ENCODE peak calls at places on chromosomes 4 and X, in six cellular contexts. J, E, T, U, H and K are unnamed samples.

GRCh38 chr4:137125011-137125410 is 407.3 kb downstream of the PCDH18 start:
- DNase-seq in J (no peak), E (no peak), T (peak), U (peak), H (no peak), K (peak)

GRCh38 chr4:37531156-37531555 is 155.0 kb downstream of the RELL1 start:
- DNase-seq in J (no peak), E (no peak), T (no peak), U (no peak), H (no peak), K (no peak)

GRCh38 chrX:129831486-129831885 is 12.2 kb downstream of the ZDHHC9 start:
- DNase-seq in J (peak), E (no peak), T (peak), U (no peak), H (no peak), K (peak)

GRCh38 chrX:118540342-118540741 is 44.7 kb downstream of the DOCK11 start:
- DNase-seq in J (no peak), E (no peak), T (no peak), U (no peak), H (no peak), K (no peak)

GRCh38 chr4:107666134-107666533 is 53.9 kb downstream of the PAPSS1 start:
- DNase-seq in J (no peak), E (no peak), T (no peak), U (peak), H (peak), K (peak)

GRCh38 chr4:76426272-76426671 is 5.3 kb upstream of the CCDC158 start:
- DNase-seq in J (no peak), E (no peak), T (no peak), U (no peak), H (no peak), K (no peak)

GRCh38 chr4:153529646-153530045 is 63.5 kb downstream of the TMEM131L start:
- DNase-seq in J (no peak), E (no peak), T (no peak), U (no peak), H (no peak), K (no peak)

GRCh38 chr4:7367894-7368293 is 66.8 kb downstream of the PSAPL1 start:
- DNase-seq in J (peak), E (no peak), T (no peak), U (no peak), H (no peak), K (no peak)

GRCh38 chrX:68710870-68711576 is 63.6 kb downstream of the STARD8 start:
- DNase-seq in J (no peak), E (peak), T (no peak), U (peak), H (peak), K (peak)

GRCh38 chrX:65635371-65635770 is 32.1 kb upstream of the MSN start:
- DNase-seq in J (no peak), E (no peak), T (no peak), U (no peak), H (no peak), K (no peak)

GRCh38 chrX:1205681-1206611 is 6.5 kb downstream of the CRLF2 start:
- DNase-seq in J (no peak), E (no peak), T (no peak), U (peak), H (peak), K (peak)

GRCh38 chrX:136733613-136734012 is 47.1 kb downstream of the ARHGEF6 start:
- DNase-seq in J (no peak), E (no peak), T (no peak), U (no peak), H (no peak), K (no peak)

GRCh38 chr4:79757580-79757979 is 315.4 kb downstream of the ANTXR2 start:
- DNase-seq in J (no peak), E (no peak), T (no peak), U (no peak), H (no peak), K (no peak)

GRCh38 chr4:150289198-150289597 is 211.0 kb downstream of the DCLK2 start:
- DNase-seq in J (no peak), E (no peak), T (no peak), U (no peak), H (no peak), K (no peak)

GRCh38 chrX:71543316-71543715 is 10.4 kb downstream of the OGT start:
- DNase-seq in J (no peak), E (no peak), T (no peak), U (no peak), H (peak), K (no peak)

GRCh38 chrX:155767101-155767878 is 113.9 kb upstream of the VAMP7 start:
- DNase-seq in J (peak), E (peak), T (peak), U (peak), H (peak), K (peak)

GRCh38 chrX:2351321-2351720 is 149.5 kb downstream of the DHRSX start:
- DNase-seq in J (no peak), E (no peak), T (no peak), U (peak), H (peak), K (no peak)

GRCh38 chr4:110869114-110869513 is 246.2 kb upstream of the PITX2 start:
- DNase-seq in J (no peak), E (no peak), T (no peak), U (no peak), H (no peak), K (no peak)

GRCh38 chr4:71559957-71560541 is 221.2 kb downstream of the SLC4A4 start:
- DNase-seq in J (no peak), E (no peak), T (no peak), U (peak), H (peak), K (no peak)

GRCh38 chr4:74531952-74532794 is 87.2 kb downstream of the AREG start:
- DNase-seq in J (no peak), E (peak), T (peak), U (peak), H (peak), K (peak)

GRCh38 chr4:10403633-10404445 is 53.4 kb downstream of the ZNF518B start:
- DNase-seq in J (no peak), E (no peak), T (peak), U (peak), H (peak), K (peak)

GRCh38 chr4:23835814-23836478 is 53.9 kb downstream of the PPARGC1A start:
- DNase-seq in J (no peak), E (no peak), T (no peak), U (no peak), H (no peak), K (no peak)

GRCh38 chr4:124144302-124144701 is 568.2 kb downstream of the ANKRD50 start:
- DNase-seq in J (no peak), E (no peak), T (peak), U (peak), H (peak), K (no peak)

GRCh38 chr4:154456240-154456639 is 35.4 kb downstream of the DCHS2 start:
- DNase-seq in J (no peak), E (no peak), T (no peak), U (no peak), H (no peak), K (no peak)

GRCh38 chrX:111098874-111099273 is 2.9 kb downstream of the PAK3 start:
- DNase-seq in J (peak), E (peak), T (no peak), U (peak), H (no peak), K (peak)

GRCh38 chrX:153511784-153512500 is 5.5 kb upstream of the ATP2B3 start:
- DNase-seq in J (no peak), E (no peak), T (no peak), U (no peak), H (peak), K (no peak)

GRCh38 chr4:89755210-89755609 is 81.8 kb downstream of the SNCA start:
- DNase-seq in J (no peak), E (no peak), T (no peak), U (peak), H (peak), K (peak)

GRCh38 chrX:37367946-37368345 is 18.8 kb downstream of the PRRG1 start:
- DNase-seq in J (no peak), E (no peak), T (no peak), U (no peak), H (peak), K (no peak)

GRCh38 chr4:69986663-69987062 is 9.1 kb upstream of the STATH start:
- DNase-seq in J (no peak), E (no peak), T (no peak), U (no peak), H (no peak), K (no peak)